ENCODE peak calls at places on chromosome 17, in nine cellular contexts. F is uterus; L is transverse colon; W is breast epithelium; K is PC-3; T is lung; N is tibial nerve; Y is cardiac muscle cell; B is CD8-positive, alpha-beta memory T cell. M is an unnamed sample.

GRCh38 chr17:27475070-27475673 is 18.9 kb downstream of the KSR1 start:
- DNase-seq in T (no peak), B (no peak), K (no peak), L (no peak), N (no peak), W (no peak), Y (no peak), F (no peak), M (no peak)

GRCh38 chr17:973053-973452 is 6.5 kb downstream of the NXN start:
- DNase-seq in L (no peak), W (no peak), B (no peak), K (peak; percentile 82), Y (no peak), F (no peak), T (no peak), N (no peak), M (no peak)

GRCh38 chr17:40474419-40475002 is 26.9 kb downstream of the TNS4 start:
- DNase-seq in Y (no peak), L (no peak), T (no peak), K (peak; percentile 26), W (no peak), B (no peak), N (no peak), F (peak; percentile 62), M (no peak)

GRCh38 chr17:58447039-58447975 is 30.0 kb upstream of the RNF43 start:
- DNase-seq in N (no peak), T (peak; percentile 74), L (peak; percentile 81), K (peak; percentile 97), F (no peak), B (peak; percentile 42), W (peak; percentile 65), Y (peak; percentile 93), M (no peak)

GRCh38 chr17:58527306-58527705 is 12.9 kb upstream of the MTMR4 start:
- DNase-seq in F (no peak), Y (no peak), T (no peak), L (no peak), N (no peak), K (no peak), B (no peak), W (no peak), M (no peak)

GRCh38 chr17:17205368-17206148 is 575 bp downstream of the PLD6 start:
- DNase-seq in N (peak; percentile 42), Y (peak; percentile 27), F (peak; percentile 53), W (no peak), L (peak; percentile 72), T (peak; percentile 49), K (peak; percentile 71), B (peak; percentile 45), M (peak; percentile 81)

GRCh38 chr17:45138911-45139532 is 3.5 kb downstream of the ACBD4 start:
- DNase-seq in F (no peak), L (no peak), Y (no peak), N (no peak), B (no peak), W (no peak), T (no peak), K (no peak), M (no peak)

GRCh38 chr17:3535253-3535995 is 22.2 kb downstream of the TRPV3 start:
- DNase-seq in F (no peak), B (peak; percentile 54), K (peak; percentile 77), L (peak; percentile 57), W (no peak), T (peak; percentile 51), Y (peak; percentile 91), N (peak; percentile 54), M (no peak)

GRCh38 chr17:17817552-17817947 is 19.2 kb downstream of the SREBF1 start:
- DNase-seq in F (no peak), L (no peak), K (no peak), B (no peak), N (no peak), W (no peak), Y (no peak), T (no peak), M (no peak)

GRCh38 chr17:30819941-30820705 is 4.4 kb downstream of the CRLF3 start:
- DNase-seq in W (no peak), F (no peak), K (no peak), L (no peak), N (no peak), Y (peak; percentile 65), T (no peak), B (no peak), M (no peak)

GRCh38 chr17:5800646-5801045 is 216.3 kb upstream of the NLRP1 start:
- DNase-seq in K (no peak), L (no peak), B (no peak), Y (no peak), N (no peak), W (no peak), T (no peak), F (no peak), M (no peak)

GRCh38 chr17:36641877-36642845 is 40.8 kb downstream of the MRM1 start:
- DNase-seq in W (no peak), B (no peak), Y (no peak), F (no peak), L (peak; percentile 54), K (no peak), T (no peak), N (no peak), M (no peak)

GRCh38 chr17:81491193-81491592 is 21.4 kb downstream of the ACTG1 start:
- DNase-seq in F (no peak), B (no peak), W (no peak), K (peak; percentile 22), T (no peak), L (peak; percentile 49), Y (no peak), N (no peak), M (no peak)

GRCh38 chr17:62706598-62707424 is 79.3 kb downstream of the MRC2 start:
- DNase-seq in N (no peak), T (no peak), K (no peak), F (no peak), B (no peak), Y (no peak), W (no peak), L (no peak), M (no peak)

GRCh38 chr17:82205720-82206508 is 6.7 kb downstream of the CCDC57 start:
- DNase-seq in Y (peak; percentile 90), L (peak; percentile 89), N (peak; percentile 84), T (peak; percentile 84), W (peak; percentile 84), F (peak; percentile 82), B (peak; percentile 84), K (peak; percentile 95), M (peak; percentile 92)

GRCh38 chr17:48997827-48998556 is 807 bp downstream of the IGF2BP1 start:
- DNase-seq in Y (no peak), L (no peak), N (no peak), T (no peak), W (no peak), K (no peak), B (no peak), F (no peak), M (no peak)

GRCh38 chr17:40590742-40591141 is 25.5 kb upstream of the CCR7 start:
- DNase-seq in N (no peak), K (no peak), T (no peak), B (no peak), W (no peak), L (no peak), Y (no peak), F (no peak), M (no peak)

GRCh38 chr17:61393550-61393903 is 6.1 kb upstream of the TBX2 start:
- DNase-seq in B (no peak), W (no peak), Y (no peak), L (no peak), F (no peak), N (no peak), K (peak; percentile 47), T (no peak), M (no peak)

DNA sequence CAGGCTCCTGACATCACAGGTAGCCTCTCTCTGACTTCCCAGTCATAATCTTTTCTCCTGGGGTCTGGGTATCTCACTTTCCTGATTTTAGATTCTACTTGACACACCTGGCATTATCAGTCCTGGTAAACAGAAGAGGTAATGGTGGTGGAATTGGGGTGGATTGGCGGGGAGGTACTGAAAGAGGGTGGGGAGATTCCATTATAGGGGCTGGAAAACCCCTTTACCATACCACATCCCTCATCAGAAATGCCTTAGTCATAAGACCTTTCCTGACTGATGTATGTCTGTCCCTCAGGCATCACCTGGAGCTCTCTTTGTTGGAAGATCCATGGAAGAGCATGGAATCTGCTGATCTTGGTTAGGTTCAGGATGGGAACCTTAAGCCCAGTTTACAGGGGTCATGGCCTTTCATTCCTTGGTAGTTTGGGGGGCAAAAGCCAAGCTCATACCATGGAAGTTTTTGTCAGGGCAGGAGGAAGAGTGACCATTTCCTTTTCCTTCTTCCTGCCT is 3.1 kb downstream of the ERAL1 start:
- DNase-seq in T (no peak), L (no peak), Y (no peak), B (no peak), K (no peak), F (no peak), N (no peak), W (no peak), M (no peak)
- H3K36me3 ChIP-seq in T (peaks cover 3% of the 10 kb centered on the region), L (no peaks in the 10 kb centered on the region), Y (peaks cover 15% of the 10 kb centered on the region), B (peaks cover 17% of the 10 kb centered on the region), K (no peaks in the 10 kb centered on the region), F (no peaks in the 10 kb centered on the region), N (peaks cover 10% of the 10 kb centered on the region), W (peaks cover 7% of the 10 kb centered on the region), M (peaks cover 47% of the 10 kb centered on the region)

GRCh38 chr17:77887464-77888241 is 70.8 kb upstream of the TNRC6C start:
- DNase-seq in N (peak; percentile 87), L (peak; percentile 70), T (peak; percentile 80), F (peak; percentile 87), B (peak; percentile 84), Y (peak; percentile 87), K (no peak), W (peak; percentile 64), M (peak; percentile 97)
- H3K4me3 ChIP-seq in N (peak overlapping the region; percentile 62), L (peak overlapping the region; percentile 40), T (peak overlapping the region; percentile 21), F (peak overlapping the region; percentile 34), B (peak overlapping the region; percentile 99), Y (peak overlapping the region; percentile 37), K (peak overlapping the region; percentile 44), W (peak overlapping the region; percentile 83), M (peak overlapping the region; percentile 68)

GRCh38 chr17:4691686-4692085 is 12.3 kb downstream of the PELP1 start:
- DNase-seq in F (no peak), K (no peak), Y (peak; percentile 42), L (no peak), T (no peak), B (no peak), W (no peak), N (no peak), M (no peak)

GRCh38 chr17:4690745-4691144 is 13.2 kb downstream of the PELP1 start:
- DNase-seq in N (no peak), T (no peak), F (no peak), W (no peak), L (no peak), B (no peak), Y (no peak), K (no peak), M (no peak)

GRCh38 chr17:4693416-4693815 is 10.5 kb downstream of the PELP1 start:
- DNase-seq in Y (no peak), K (no peak), W (no peak), F (no peak), L (no peak), B (no peak), N (no peak), T (no peak), M (no peak)

GRCh38 chr17:4696432-4696796 is 7.5 kb downstream of the PELP1 start:
- DNase-seq in K (no peak), L (no peak), B (no peak), T (no peak), W (no peak), Y (no peak), N (no peak), F (no peak), M (no peak)
- H3K27ac ChIP-seq in K (no peak overlapping the region), L (peak overlapping the region; percentile 41), B (peak overlapping the region; percentile 67), T (no peak overlapping the region), W (no peak overlapping the region), Y (peak overlapping the region; percentile 39), N (no peak overlapping the region), F (no peak overlapping the region), M (no peak overlapping the region)

GRCh38 chr17:8489841-8490240 is 54.2 kb downstream of the NDEL1 start:
- DNase-seq in N (no peak), Y (no peak), W (no peak), F (no peak), L (no peak), K (no peak), B (no peak), T (no peak), M (no peak)
- H3K36me3 ChIP-seq in N (no peaks in the 10 kb centered on the region), Y (peaks cover 72% of the 10 kb centered on the region), W (no peaks in the 10 kb centered on the region), F (no peaks in the 10 kb centered on the region), L (no peaks in the 10 kb centered on the region), K (peaks cover 4% of the 10 kb centered on the region), B (no peaks in the 10 kb centered on the region), T (peaks cover 27% of the 10 kb centered on the region), M (peaks cover 93% of the 10 kb centered on the region)